ENCODE peak calls at places on chromosomes 2 and 18, in ten cellular contexts. R is adrenal gland; O is prostate gland; H is CD8-positive, alpha-beta T cell; M is colonic mucosa; Q is ascending aorta; C is heart right ventricle; T is heart left ventricle; X is tibial nerve; F is aorta. G is an unnamed sample.

GRCh38 chr18:62637807-62638687 is 77.3 kb upstream of the PHLPP1 start:
- DNase-seq in M (peak), Q (no peak), O (no peak), H (peak), C (no peak), F (no peak), R (peak), X (no peak), T (no peak), G (no peak)

GRCh38 chr2:158486970-158487325 is 30.2 kb downstream of the PKP4 start:
- DNase-seq in M (no peak), H (no peak), T (no peak), F (no peak), Q (no peak), R (no peak), O (no peak), X (no peak), C (no peak), G (no peak)

GRCh38 chr2:144890828-144891227 is 370.9 kb upstream of the ZEB2 start:
- DNase-seq in O (no peak), R (no peak), H (no peak), T (no peak), Q (no peak), F (no peak), C (no peak), X (no peak), M (no peak), G (no peak)

GRCh38 chr2:231745303-231746038 is 35.6 kb downstream of the PDE6D start:
- DNase-seq in H (no peak), X (no peak), M (no peak), C (no peak), Q (no peak), R (no peak), F (no peak), T (no peak), O (no peak), G (no peak)

GRCh38 chr2:101871480-101871879 is 120.3 kb upstream of the IL1R2 start:
- DNase-seq in T (no peak), H (no peak), X (no peak), R (no peak), Q (no peak), F (no peak), O (no peak), C (no peak), M (no peak), G (no peak)

GRCh38 chr2:86350751-86351150 is 13.3 kb upstream of the REEP1 start:
- DNase-seq in H (no peak), R (no peak), C (no peak), X (no peak), M (no peak), Q (no peak), O (no peak), T (no peak), F (no peak), G (no peak)

GRCh38 chr18:61741881-61742280 is 150.9 kb downstream of the RNF152 start:
- DNase-seq in O (no peak), X (no peak), H (no peak), T (no peak), M (no peak), F (no peak), R (no peak), C (no peak), Q (no peak), G (no peak)

GRCh38 chr2:230694241-230694640 is 18.4 kb upstream of the CAB39 start:
- DNase-seq in R (no peak), F (no peak), X (no peak), C (no peak), T (no peak), Q (no peak), M (peak), O (no peak), H (no peak), G (no peak)

GRCh38 chr2:119823734-119824334 is 64.1 kb downstream of the PTPN4 start:
- DNase-seq in T (no peak), Q (no peak), H (peak), X (no peak), C (no peak), F (no peak), R (no peak), M (peak), O (no peak), G (no peak)

GRCh38 chr18:9734189-9734588 is 26.1 kb downstream of the RAB31 start:
- DNase-seq in C (no peak), X (no peak), H (no peak), T (no peak), R (peak), Q (no peak), F (no peak), M (peak), O (no peak), G (no peak)

GRCh38 chr2:133600231-133600630 is 32.0 kb upstream of the NCKAP5 start:
- DNase-seq in O (no peak), X (no peak), M (no peak), Q (no peak), F (no peak), R (no peak), T (no peak), H (no peak), C (no peak), G (no peak)

GRCh38 chr2:54103454-54104314 is 11.7 kb upstream of the ACYP2 start:
- DNase-seq in C (no peak), F (peak), X (no peak), T (no peak), O (no peak), M (peak), R (peak), H (peak), Q (no peak), G (peak)

GRCh38 chr2:143489135-143489534 is 359.9 kb downstream of the ARHGAP15 start:
- DNase-seq in O (no peak), H (no peak), M (no peak), Q (no peak), T (no peak), C (no peak), X (no peak), R (no peak), F (no peak), G (no peak)

GRCh38 chr18:137327-137726 is 21.0 kb upstream of the USP14 start:
- DNase-seq in X (no peak), R (no peak), O (no peak), F (no peak), Q (no peak), H (no peak), T (no peak), C (no peak), M (no peak), G (no peak)

GRCh38 chr2:120344991-120345975 is 653 bp upstream of the INHBB start:
- DNase-seq in F (no peak), M (no peak), H (no peak), Q (no peak), T (peak), R (no peak), C (no peak), O (peak), X (no peak), G (peak)

GRCh38 chr18:50518787-50519520 is 40.9 kb upstream of the MAPK4 start:
- DNase-seq in Q (no peak), M (no peak), C (no peak), F (no peak), T (no peak), X (no peak), O (no peak), R (no peak), H (no peak), G (no peak)

GRCh38 chr18:32893915-32894314 is 121.1 kb upstream of the KLHL14 start:
- DNase-seq in R (no peak), T (no peak), Q (no peak), X (no peak), O (no peak), H (no peak), F (no peak), C (no peak), M (no peak), G (no peak)

GRCh38 chr18:55384551-55385275 is 203.3 kb downstream of the TCF4 start:
- DNase-seq in H (no peak), O (no peak), X (no peak), T (no peak), Q (no peak), M (peak), C (no peak), R (peak), F (no peak), G (no peak)

GRCh38 chr2:101754613-101755012 is 57.1 kb downstream of the MAP4K4 start:
- DNase-seq in O (peak), X (no peak), T (no peak), M (no peak), Q (no peak), R (no peak), F (no peak), H (no peak), C (no peak), G (no peak)

GRCh38 chr2:52956115-52956514 is 811.5 kb upstream of the CHAC2 start:
- DNase-seq in T (no peak), F (no peak), O (no peak), C (no peak), Q (no peak), M (no peak), R (no peak), X (no peak), H (no peak), G (no peak)

GRCh38 chr2:203934006-203934632 is 2.4 kb upstream of the ICOS start:
- DNase-seq in T (no peak), Q (no peak), F (no peak), X (no peak), M (no peak), O (no peak), R (no peak), C (no peak), H (peak), G (no peak)

GRCh38 chr2:197297772-197298318 is 12.7 kb downstream of the ANKRD44 start:
- DNase-seq in M (no peak), C (no peak), H (no peak), X (no peak), F (no peak), O (no peak), R (no peak), Q (no peak), T (no peak), G (no peak)
- H3K27ac ChIP-seq in M (peak), C (no peak), H (peak), X (peak), F (no peak), O (no peak), R (no peak), Q (no peak), T (no peak), G (peak)

GRCh38 chr18:44309185-44309584 is 371.5 kb upstream of the SETBP1 start:
- DNase-seq in O (no peak), R (no peak), M (no peak), F (no peak), Q (no peak), H (no peak), X (no peak), C (no peak), T (no peak), G (no peak)
- H3K27ac ChIP-seq in O (no peak), R (no peak), M (no peak), F (no peak), Q (no peak), H (no peak), X (no peak), C (no peak), T (no peak), G (no peak)

GRCh38 chr2:161136194-161136593 is 24.0 kb upstream of the TANK start:
- DNase-seq in O (no peak), R (no peak), F (no peak), Q (no peak), C (no peak), X (no peak), H (no peak), M (no peak), T (no peak), G (no peak)
- H3K27ac ChIP-seq in O (no peak), R (no peak), F (no peak), Q (no peak), C (peak), X (peak), H (peak), M (peak), T (peak), G (peak)

DNA sequence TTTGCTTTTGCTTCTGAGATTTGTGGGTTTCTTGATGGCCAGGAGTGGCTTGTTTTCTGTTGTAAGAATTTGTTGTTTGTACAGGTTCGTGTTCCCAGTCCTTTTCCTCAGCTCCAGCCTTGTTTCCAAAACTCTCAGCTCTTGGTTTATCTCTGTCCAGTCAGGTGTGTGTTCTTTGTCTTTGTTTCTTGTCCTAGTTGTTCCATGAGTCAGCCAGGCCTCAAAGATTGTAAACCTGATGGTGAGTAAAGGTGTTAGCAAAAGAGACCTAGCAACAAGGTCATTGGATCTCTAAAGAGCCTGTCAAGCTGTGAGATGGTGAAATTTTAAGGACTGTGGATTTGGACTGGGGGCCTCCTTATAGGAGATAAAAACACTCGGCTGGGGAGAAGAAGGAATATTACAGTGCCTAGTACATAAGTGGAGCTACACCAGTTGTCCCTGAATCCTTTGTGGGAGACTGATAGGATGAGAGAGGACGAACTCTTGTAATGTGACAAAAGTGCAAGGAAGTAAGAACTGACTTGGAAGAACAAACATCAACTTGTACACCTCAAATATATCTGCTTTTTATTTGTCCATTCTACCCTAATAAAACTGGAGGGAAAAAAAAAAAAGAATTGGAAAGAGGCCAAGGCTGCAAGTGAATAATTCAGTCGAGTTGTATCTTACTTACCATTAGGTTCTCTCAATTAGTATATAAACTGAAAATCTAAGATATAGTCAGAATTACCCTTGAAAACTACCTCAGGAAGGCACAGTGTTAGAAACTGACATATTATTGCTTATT is 37.1 kb downstream of the ITGA6 start:
- DNase-seq in M (peak), H (no peak), X (no peak), Q (no peak), C (no peak), O (no peak), R (no peak), T (no peak), F (no peak), G (no peak)
- H3K27ac ChIP-seq in M (peak), H (peak), X (peak), Q (no peak), C (no peak), O (peak), R (no peak), T (no peak), F (no peak), G (peak)

GRCh38 chr2:186575856-186576255 is 14.0 kb upstream of the ITGAV start:
- DNase-seq in O (no peak), F (no peak), C (no peak), X (no peak), Q (no peak), M (no peak), R (no peak), H (no peak), T (no peak), G (no peak)
- H3K27ac ChIP-seq in O (no peak), F (no peak), C (no peak), X (no peak), Q (peak), M (no peak), R (no peak), H (no peak), T (no peak), G (no peak)

DNA sequence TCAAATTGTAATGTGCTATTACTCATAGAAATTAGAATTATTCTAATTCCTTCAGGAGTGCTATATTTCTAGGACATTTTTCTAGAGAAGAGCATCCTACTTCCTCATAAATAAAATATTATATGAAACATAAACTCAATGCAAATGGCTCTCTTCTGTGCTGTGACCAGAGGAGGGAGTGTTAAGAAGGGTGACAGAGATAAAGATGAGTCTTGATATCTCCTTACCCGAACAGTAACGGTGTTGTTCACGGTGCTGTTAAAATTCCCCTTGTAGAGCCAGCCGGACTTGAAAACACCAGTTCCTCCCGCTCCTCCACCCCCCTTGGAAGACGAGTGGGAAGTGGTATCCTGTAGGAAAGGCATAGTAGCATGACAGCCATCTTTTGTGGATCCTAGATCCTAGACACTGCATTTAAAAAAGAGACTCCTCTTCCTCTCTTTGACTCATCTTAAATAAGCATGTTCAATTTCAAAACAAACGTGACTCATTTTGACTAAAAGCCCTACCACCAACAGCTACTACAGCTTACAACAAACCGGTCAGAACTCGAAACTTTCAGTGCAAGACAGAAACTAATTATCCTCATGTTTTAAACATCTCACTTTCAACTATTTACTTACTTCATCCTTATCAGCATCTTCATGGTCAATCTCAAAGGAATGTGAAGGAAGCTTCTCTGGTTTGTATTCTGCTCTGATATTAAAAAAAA is 156.3 kb downstream of the DOCK10 start:
- DNase-seq in T (no peak), Q (no peak), H (no peak), M (no peak), X (no peak), C (no peak), R (no peak), F (no peak), O (no peak), G (no peak)
- H3K27ac ChIP-seq in T (no peak), Q (no peak), H (no peak), M (no peak), X (no peak), C (no peak), R (no peak), F (peak), O (no peak), G (no peak)

GRCh38 chr2:24461685-24462084 is 29.4 kb upstream of the NCOA1 start:
- DNase-seq in O (no peak), F (no peak), C (no peak), H (no peak), T (no peak), Q (no peak), R (no peak), M (no peak), X (no peak), G (no peak)
- H3K27ac ChIP-seq in O (no peak), F (no peak), C (no peak), H (no peak), T (no peak), Q (no peak), R (no peak), M (no peak), X (no peak), G (no peak)

DNA sequence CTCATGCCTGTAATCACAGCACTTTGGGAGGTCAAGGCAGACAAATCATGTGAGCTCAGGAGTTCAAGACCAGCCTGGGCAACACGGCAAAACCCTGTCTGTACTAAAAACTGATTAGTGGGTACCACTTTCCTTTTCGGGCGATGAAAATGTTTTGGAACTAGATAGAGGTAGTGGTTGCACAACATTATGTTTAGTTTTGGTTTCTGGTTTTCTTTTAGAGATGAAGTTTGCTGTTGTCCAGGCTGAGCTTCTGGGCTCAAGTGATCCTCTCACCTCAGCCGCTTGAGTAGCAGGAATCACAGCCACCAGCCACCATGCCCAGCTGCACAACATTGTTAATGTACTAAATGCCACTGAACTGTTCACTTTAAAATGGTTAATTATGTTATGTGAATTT is 27.6 kb downstream of the AAK1 start:
- DNase-seq in O (no peak), T (no peak), Q (no peak), R (no peak), M (no peak), C (no peak), F (no peak), X (no peak), H (no peak), G (no peak)
- H3K27ac ChIP-seq in O (no peak), T (no peak), Q (no peak), R (no peak), M (no peak), C (no peak), F (no peak), X (no peak), H (no peak), G (no peak)

GRCh38 chr2:46980786-46981583 is 65.4 kb upstream of the MCFD2 start:
- DNase-seq in X (no peak), M (no peak), F (no peak), R (no peak), H (no peak), Q (no peak), T (no peak), O (no peak), C (no peak), G (no peak)
- H3K27ac ChIP-seq in X (peak), M (no peak), F (no peak), R (no peak), H (no peak), Q (peak), T (no peak), O (no peak), C (no peak), G (peak)

DNA sequence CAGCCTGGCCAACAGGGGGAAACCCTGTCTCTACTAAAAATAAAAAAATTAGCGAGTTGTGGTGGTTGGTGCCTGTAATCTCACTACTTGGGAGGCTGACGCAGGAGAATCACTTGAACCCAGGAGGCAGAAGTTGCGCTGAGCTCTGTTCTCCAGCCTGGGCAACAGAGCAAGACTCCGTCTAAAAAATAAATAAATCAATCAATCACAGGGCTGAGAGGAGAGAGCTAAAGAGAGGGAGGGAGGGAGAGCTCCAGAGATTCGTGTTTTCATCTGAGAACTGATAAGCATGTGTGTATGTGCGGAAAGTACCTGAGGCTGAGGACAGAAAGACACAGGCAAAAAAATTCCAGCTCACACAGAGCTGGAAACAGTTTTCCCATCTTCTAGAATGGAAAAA is 37.2 kb upstream of the DYNC2LI1 start:
- DNase-seq in X (no peak), C (no peak), T (no peak), M (no peak), O (no peak), Q (no peak), R (no peak), F (no peak), H (no peak), G (no peak)
- H3K27ac ChIP-seq in X (no peak), C (no peak), T (no peak), M (no peak), O (no peak), Q (peak), R (no peak), F (peak), H (no peak), G (no peak)

G was measured in upper lobe of left lung.